ENCODE peak calls at places on chromosome 1, in five cellular contexts. K is stimulated activated CD4-positive, alpha-beta T cell treated with anti-CD3 and anti-CD28 coated beads, TNF-alpha, amount 100 ng/mL, for 1 hour; T is RWPE1; M is SK-N-DZ; X is effector CD4-positive, alpha-beta T cell. V is an unnamed sample.

GRCh38 chr1:12454406-12455391 is 163.3 kb downstream of the DHRS3 start:
- DNase-seq in T (no peak), K (no peak), M (no peak), X (no peak), V (no peak)

GRCh38 chr1:30746212-30747027 is 11.2 kb downstream of the LAPTM5 start:
- DNase-seq in X (no peak), M (no peak), K (no peak), T (no peak), V (no peak)

GRCh38 chr1:61506944-61507343 is 218.0 kb downstream of the TM2D1 start:
- DNase-seq in X (no peak), T (no peak), K (no peak), M (no peak), V (no peak)

GRCh38 chr1:161702250-161702649 is 4.8 kb upstream of the FCRLA start:
- DNase-seq in K (no peak), M (no peak), T (no peak), X (no peak), V (peak)

GRCh38 chr1:228515200-228515834 is 28.1 kb downstream of the RNF187 start:
- DNase-seq in T (peak), X (peak), M (peak), K (no peak), V (no peak)

GRCh38 chr1:15426492-15427279 is 11.6 kb upstream of the CTRC start:
- DNase-seq in X (no peak), M (no peak), K (no peak), T (no peak), V (no peak)

GRCh38 chr1:220974431-220974830 is 95.2 kb downstream of the HLX start:
- DNase-seq in X (no peak), K (no peak), M (no peak), T (no peak), V (no peak)

GRCh38 chr1:11059166-11059989 is 440 bp downstream of the SRM start:
- DNase-seq in T (no peak), M (no peak), X (no peak), K (no peak), V (no peak)

GRCh38 chr1:154943649-154944421 is 7.3 kb upstream of the PMVK start:
- DNase-seq in M (peak), K (no peak), X (no peak), T (peak), V (peak)

V was measured in NCI-H526.